ENCODE peak calls at places on chromosomes 11 and 22, in four cellular contexts. One of them, this sample, is unnamed.

GRCh38 chr11:83681045-83681781 is 395.0 kb upstream of the CCDC90B start:
- DNase-seq in HepG2: no peak
- DNase-seq in GM12878: no peak
- DNase-seq in K562: no peak
- DNase-seq in this sample: no peak

GRCh38 chr22:38494939-38495338 is 11.2 kb downstream of the DDX17 start:
- DNase-seq in GM12878: no peak
- DNase-seq in K562: no peak
- DNase-seq in HepG2: no peak
- DNase-seq in this sample: no peak

GRCh38 chr11:122108192-122108799 is 7.7 kb downstream of the BLID start:
- DNase-seq in K562: peak
- DNase-seq in GM12878: no peak
- DNase-seq in HepG2: peak
- DNase-seq in this sample: peak

GRCh38 chr22:48651036-48651890 is 1176.4 kb downstream of the BRD1 start:
- DNase-seq in K562: no peak
- DNase-seq in HepG2: no peak
- DNase-seq in GM12878: no peak
- DNase-seq in this sample: no peak

GRCh38 chr11:88709567-88709966 is 356.2 kb downstream of the GRM5 start:
- DNase-seq in GM12878: no peak
- DNase-seq in K562: no peak
- DNase-seq in HepG2: no peak
- DNase-seq in this sample: no peak

GRCh38 chr11:8715501-8715900 is 32.9 kb downstream of the RPL27A start:
- DNase-seq in HepG2: no peak
- DNase-seq in K562: no peak
- DNase-seq in GM12878: no peak
- DNase-seq in this sample: no peak

GRCh38 chr11:32566527-32566926 is 17.1 kb upstream of the EIF3M start:
- DNase-seq in HepG2: no peak
- DNase-seq in GM12878: no peak
- DNase-seq in K562: no peak
- DNase-seq in this sample: no peak

GRCh38 chr11:70575396-70576060 is 177.2 kb downstream of the CTTN start:
- DNase-seq in HepG2: peak
- DNase-seq in GM12878: no peak
- DNase-seq in K562: no peak
- DNase-seq in this sample: no peak

GRCh38 chr22:20395181-20395896 is 1.4 kb downstream of the ZNF74 start:
- DNase-seq in HepG2: no peak
- DNase-seq in K562: peak
- DNase-seq in GM12878: no peak
- DNase-seq in this sample: no peak

GRCh38 chr22:25972397-25972796 is 196.9 kb upstream of the SEZ6L start:
- DNase-seq in K562: no peak
- DNase-seq in HepG2: no peak
- DNase-seq in GM12878: no peak
- DNase-seq in this sample: no peak

GRCh38 chr22:49184736-49185135 is 642.9 kb downstream of the BRD1 start:
- DNase-seq in GM12878: no peak
- DNase-seq in HepG2: no peak
- DNase-seq in K562: no peak
- DNase-seq in this sample: no peak

GRCh38 chr11:125170406-125171031 is 6.0 kb downstream of the PKNOX2 start:
- DNase-seq in GM12878: no peak
- DNase-seq in HepG2: no peak
- DNase-seq in K562: peak
- DNase-seq in this sample: no peak

GRCh38 chr11:36149538-36150242 is 139.5 kb downstream of the COMMD9 start:
- DNase-seq in K562: peak
- DNase-seq in HepG2: peak
- DNase-seq in GM12878: peak
- DNase-seq in this sample: peak

GRCh38 chr11:110431212-110432073 is 1.7 kb downstream of the FDX1 start:
- DNase-seq in HepG2: no peak
- DNase-seq in GM12878: no peak
- DNase-seq in K562: no peak
- DNase-seq in this sample: no peak

GRCh38 chr11:65209711-65210360 is 28.1 kb downstream of the CAPN1 start:
- DNase-seq in GM12878: no peak
- DNase-seq in K562: no peak
- DNase-seq in HepG2: no peak
- DNase-seq in this sample: no peak

GRCh38 chr22:26589367-26589844 is 526 bp downstream of the TPST2 start:
- DNase-seq in GM12878: no peak
- DNase-seq in HepG2: no peak
- DNase-seq in K562: peak
- DNase-seq in this sample: peak

GRCh38 chr11:36713715-36714114 is 115.7 kb upstream of the RAG2 start:
- DNase-seq in GM12878: no peak
- DNase-seq in HepG2: no peak
- DNase-seq in K562: no peak
- DNase-seq in this sample: no peak

GRCh38 chr22:44180706-44181032 is at the start of gene PARVG:
- DNase-seq in HepG2: no peak
- DNase-seq in K562: no peak
- DNase-seq in GM12878: peak
- DNase-seq in this sample: peak

GRCh38 chr22:43228330-43228729 is 41.4 kb upstream of the TTLL12 start:
- DNase-seq in HepG2: no peak
- DNase-seq in GM12878: no peak
- DNase-seq in K562: peak
- DNase-seq in this sample: peak

GRCh38 chr11:30392977-30393376 is 70.1 kb downstream of the ARL14EP start:
- DNase-seq in K562: no peak
- DNase-seq in HepG2: no peak
- DNase-seq in GM12878: no peak
- DNase-seq in this sample: no peak

GRCh38 chr11:111719379-111719778 is 46.8 kb downstream of the PPP2R1B start:
- DNase-seq in K562: no peak
- DNase-seq in GM12878: no peak
- DNase-seq in HepG2: no peak
- DNase-seq in this sample: no peak
- TF ChIP-seq CREB1 in K562: no peak
- TF ChIP-seq CREB1 in GM12878: no peak
- TF ChIP-seq CREB1 in HepG2: no peak
- TF ChIP-seq CREB1 in this sample: no peak

GRCh38 chr22:47606426-47606825 is 844.0 kb downstream of the TBC1D22A start:
- DNase-seq in K562: no peak
- DNase-seq in HepG2: no peak
- DNase-seq in GM12878: no peak
- DNase-seq in this sample: no peak

GRCh38 chr22:47605886-47606285 is 843.4 kb downstream of the TBC1D22A start:
- DNase-seq in K562: no peak
- DNase-seq in GM12878: no peak
- DNase-seq in HepG2: no peak
- DNase-seq in this sample: no peak

GRCh38 chr22:47602732-47603131 is 840.3 kb downstream of the TBC1D22A start:
- DNase-seq in HepG2: no peak
- DNase-seq in K562: no peak
- DNase-seq in GM12878: no peak
- DNase-seq in this sample: no peak

GRCh38 chr22:47605441-47605840 is 843.0 kb downstream of the TBC1D22A start:
- DNase-seq in K562: no peak
- DNase-seq in GM12878: no peak
- DNase-seq in HepG2: no peak
- DNase-seq in this sample: no peak

GRCh38 chr22:47604563-47604962 is 842.1 kb downstream of the TBC1D22A start:
- DNase-seq in GM12878: no peak
- DNase-seq in K562: no peak
- DNase-seq in HepG2: no peak
- DNase-seq in this sample: no peak
- TF ChIP-seq ATF3 in GM12878: no peak
- TF ChIP-seq ATF3 in K562: no peak
- TF ChIP-seq ATF3 in HepG2: no peak
- TF ChIP-seq ATF3 in this sample: no peak

DNA sequence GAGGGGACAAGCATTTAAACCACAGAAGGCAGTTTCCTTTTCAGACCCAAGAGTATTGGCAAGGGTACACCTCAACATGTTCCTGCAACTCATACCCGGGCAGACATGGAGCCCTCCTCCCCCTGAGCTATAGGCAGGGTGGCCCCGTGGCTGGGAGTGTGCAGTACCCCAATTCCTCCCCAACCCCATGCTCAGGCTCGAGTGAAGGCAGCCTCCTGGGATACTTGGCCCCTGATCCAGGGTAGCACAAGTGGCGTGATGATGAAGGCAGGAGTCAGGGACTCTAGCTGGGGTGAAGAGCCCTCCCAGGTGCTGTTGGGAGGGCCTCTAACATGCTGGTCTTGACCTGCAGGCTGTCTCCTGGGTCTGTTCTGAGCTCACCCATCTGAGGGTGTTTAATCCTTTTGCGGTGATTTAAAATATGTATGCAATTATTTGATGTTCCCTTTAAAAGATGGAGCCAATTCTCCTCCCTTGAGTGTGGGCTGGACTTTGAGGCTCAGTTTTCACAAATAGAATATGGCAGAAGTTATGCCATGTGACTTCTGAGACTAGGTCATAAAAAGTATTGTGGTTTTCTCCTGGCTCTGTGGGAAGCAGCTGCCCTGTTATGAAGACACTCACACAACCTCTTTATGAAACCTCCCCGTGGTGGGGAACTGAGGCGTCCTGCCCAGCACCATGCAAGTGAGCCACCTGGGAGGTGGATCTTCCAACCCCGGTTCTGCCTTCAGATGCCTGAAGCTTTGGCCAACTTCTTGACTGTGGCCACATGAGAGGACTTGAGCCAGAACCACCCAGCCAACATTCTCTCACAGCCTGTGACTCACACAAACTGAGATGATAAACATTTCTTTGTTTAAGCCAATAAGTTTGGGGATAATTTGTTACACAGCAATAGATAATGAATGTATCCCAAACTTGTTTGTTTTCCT is 54.7 kb upstream of the NECTIN1 start:
- DNase-seq in HepG2: no peak
- DNase-seq in K562: no peak
- DNase-seq in GM12878: no peak
- DNase-seq in this sample: no peak
- TF ChIP-seq NR2C2 in HepG2: no peak
- TF ChIP-seq NR2C2 in K562: no peak
- TF ChIP-seq NR2C2 in GM12878: no peak
- TF ChIP-seq NR2C2 in this sample: no peak

DNA sequence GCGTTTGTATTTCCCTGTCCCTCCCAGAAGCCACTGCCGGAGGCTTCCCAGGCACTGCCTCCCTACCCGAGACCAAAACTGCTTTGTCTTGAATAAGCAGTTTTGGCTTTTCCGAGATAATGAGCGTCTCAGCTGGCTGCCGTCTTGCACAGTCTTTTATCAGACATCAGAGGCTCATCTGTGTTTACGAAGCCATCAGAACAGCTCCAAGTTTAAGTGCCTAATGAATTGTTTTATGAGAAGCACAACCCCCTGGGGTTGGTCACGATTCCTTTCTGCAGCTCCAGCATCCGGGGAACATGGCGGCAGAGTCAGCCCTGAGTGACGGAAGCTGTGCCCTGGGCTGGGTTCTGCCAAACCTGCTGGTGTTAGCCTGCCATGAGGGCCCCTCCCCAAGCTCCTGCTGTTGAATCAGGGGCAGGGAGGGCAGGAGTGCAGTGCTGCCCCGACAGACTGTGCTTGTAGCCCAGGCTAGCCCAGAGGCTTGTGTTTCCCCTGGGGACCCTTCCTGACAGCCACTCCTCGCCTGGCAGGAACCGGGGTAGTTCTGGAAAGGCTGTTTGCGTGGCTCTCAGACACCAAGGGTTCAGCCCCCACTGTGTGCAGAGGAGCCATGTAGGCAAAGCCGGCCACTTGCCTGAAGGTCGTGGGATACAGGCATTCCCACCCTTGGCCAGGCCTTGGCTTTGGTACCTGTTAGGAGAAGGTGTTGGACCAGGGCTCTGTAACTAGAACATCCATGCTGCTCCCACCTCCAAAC is 96.1 kb downstream of the MORC2 start:
- DNase-seq in GM12878: no peak
- DNase-seq in K562: peak
- DNase-seq in HepG2: no peak
- DNase-seq in this sample: no peak
- TF ChIP-seq CREB1 in GM12878: no peak
- TF ChIP-seq CREB1 in K562: no peak
- TF ChIP-seq CREB1 in HepG2: no peak
- TF ChIP-seq CREB1 in this sample: no peak

DNA sequence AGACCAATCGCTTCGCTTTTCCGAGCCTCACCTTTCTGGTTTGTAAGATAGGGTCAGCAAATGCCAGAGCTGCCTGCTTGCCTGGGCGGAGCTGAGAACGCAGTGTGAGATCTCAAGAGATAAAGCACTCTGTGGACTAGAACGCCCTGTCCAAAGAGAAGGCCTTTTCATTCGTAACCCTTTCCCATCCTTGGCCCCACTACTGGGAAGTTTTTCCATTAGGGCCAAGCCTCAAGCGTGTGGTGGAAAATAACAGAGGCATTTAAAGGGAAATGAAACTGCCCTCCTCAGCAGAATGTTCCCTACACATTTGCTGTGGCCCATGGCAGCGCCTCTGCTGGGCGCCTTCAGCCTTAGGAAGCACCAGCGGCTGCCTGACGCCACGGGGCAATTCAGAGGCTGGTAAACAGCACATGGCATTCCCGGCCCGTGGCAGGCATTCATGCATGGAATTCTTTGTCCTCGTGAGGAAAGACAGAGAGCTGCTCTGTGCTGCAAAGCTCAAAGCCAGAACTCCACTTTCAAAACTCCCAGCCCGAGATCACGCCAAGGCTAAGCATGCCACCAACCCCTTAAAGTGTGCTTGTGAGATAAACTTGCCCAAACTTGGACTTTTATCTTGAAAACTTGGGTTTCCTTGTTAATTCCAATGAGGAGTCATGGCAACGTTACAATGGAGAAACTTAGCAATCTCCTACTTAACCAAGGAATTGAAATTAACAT is 38.1 kb downstream of the AHNAK start:
- DNase-seq in GM12878: no peak
- DNase-seq in K562: peak
- DNase-seq in HepG2: peak
- DNase-seq in this sample: peak
- TF ChIP-seq ATF3 in GM12878: no peak
- TF ChIP-seq ATF3 in K562: no peak
- TF ChIP-seq ATF3 in HepG2: no peak
- TF ChIP-seq ATF3 in this sample: no peak

GRCh38 chr11:68889948-68890446 is 13.6 kb downstream of the MRPL21 start:
- DNase-seq in GM12878: no peak
- DNase-seq in HepG2: no peak
- DNase-seq in K562: peak
- DNase-seq in this sample: peak
- TF ChIP-seq NR2C2 in GM12878: no peak
- TF ChIP-seq NR2C2 in HepG2: no peak
- TF ChIP-seq NR2C2 in K562: no peak
- TF ChIP-seq NR2C2 in this sample: no peak

GRCh38 chr11:13761250-13761649 is 92.8 kb downstream of the FAR1 start:
- DNase-seq in K562: no peak
- DNase-seq in HepG2: no peak
- DNase-seq in GM12878: no peak
- DNase-seq in this sample: no peak
- TF ChIP-seq CREB1 in K562: no peak
- TF ChIP-seq CREB1 in HepG2: no peak
- TF ChIP-seq CREB1 in GM12878: no peak
- TF ChIP-seq CREB1 in this sample: no peak

GRCh38 chr11:19869466-19869865 is 156.8 kb downstream of the NAV2 start:
- DNase-seq in GM12878: no peak
- DNase-seq in K562: no peak
- DNase-seq in HepG2: no peak
- DNase-seq in this sample: no peak
- TF ChIP-seq ATF3 in GM12878: no peak
- TF ChIP-seq ATF3 in K562: no peak
- TF ChIP-seq ATF3 in HepG2: no peak
- TF ChIP-seq ATF3 in this sample: no peak

GRCh38 chr22:45627489-45628233 is 44.0 kb upstream of the ATXN10 start:
- DNase-seq in GM12878: no peak
- DNase-seq in HepG2: peak
- DNase-seq in K562: no peak
- DNase-seq in this sample: no peak
- TF ChIP-seq NR2C2 in GM12878: no peak
- TF ChIP-seq NR2C2 in HepG2: peak
- TF ChIP-seq NR2C2 in K562: no peak
- TF ChIP-seq NR2C2 in this sample: no peak